ENCODE peak calls at places on chromosomes 4 and X, in six cellular contexts. B, T, Z, D, O and H are unnamed samples.

GRCh38 chr4:10605746-10606482 is 78.7 kb downstream of the CLNK start:
- DNase-seq in T (no peak), O (no peak), B (no peak), Z (no peak), D (no peak), H (no peak)

GRCh38 chrX:124475358-124475757 is 129.0 kb downstream of the SH2D1A start:
- DNase-seq in B (no peak), Z (no peak), O (no peak), D (no peak), T (no peak), H (no peak)

GRCh38 chrX:79107891-79108718 is 36.4 kb upstream of the GPR174 start:
- DNase-seq in D (peak), Z (no peak), O (peak), B (no peak), T (no peak), H (no peak)

GRCh38 chr4:2927016-2927695 is 36.0 kb downstream of the NOP14 start:
- DNase-seq in D (no peak), O (no peak), B (no peak), Z (no peak), T (no peak), H (no peak)

GRCh38 chr4:119589165-119589564 is 39.4 kb downstream of the PDE5A start:
- DNase-seq in O (no peak), Z (no peak), D (no peak), T (no peak), B (no peak), H (no peak)

GRCh38 chrX:129678176-129678880 is 23.6 kb upstream of the APLN start:
- DNase-seq in D (peak), Z (no peak), T (no peak), B (peak), O (no peak), H (peak)

GRCh38 chr4:186845137-186845842 is 121.6 kb upstream of the FAT1 start:
- DNase-seq in T (peak), D (peak), O (no peak), B (peak), Z (peak), H (peak)

GRCh38 chr4:113849771-113850170 is 88.2 kb upstream of the CAMK2D start:
- DNase-seq in T (no peak), Z (no peak), O (no peak), B (no peak), D (peak), H (no peak)

GRCh38 chr4:86131456-86131855 is 228.4 kb downstream of the MAPK10 start:
- DNase-seq in B (no peak), O (no peak), Z (no peak), T (no peak), D (no peak), H (no peak)

GRCh38 chr4:151407466-151408379 is 1.3 kb upstream of the FHIP1A start:
- DNase-seq in B (no peak), O (peak), T (no peak), D (no peak), Z (no peak), H (peak)

GRCh38 chrX:134158821-134159512 is 78.0 kb upstream of the CCDC160 start:
- DNase-seq in D (no peak), Z (no peak), T (no peak), B (no peak), O (no peak), H (no peak)

GRCh38 chr4:86108152-86108551 is 251.7 kb downstream of the MAPK10 start:
- DNase-seq in D (no peak), T (no peak), B (no peak), Z (no peak), O (no peak), H (no peak)

GRCh38 chr4:18394656-18395055 is 373.1 kb upstream of the LCORL start:
- DNase-seq in Z (no peak), D (no peak), B (no peak), O (no peak), T (no peak), H (no peak)
- TF ChIP-seq MYC in Z (no peak), D (no peak), B (no peak), O (no peak), T (no peak), H (no peak)

DNA sequence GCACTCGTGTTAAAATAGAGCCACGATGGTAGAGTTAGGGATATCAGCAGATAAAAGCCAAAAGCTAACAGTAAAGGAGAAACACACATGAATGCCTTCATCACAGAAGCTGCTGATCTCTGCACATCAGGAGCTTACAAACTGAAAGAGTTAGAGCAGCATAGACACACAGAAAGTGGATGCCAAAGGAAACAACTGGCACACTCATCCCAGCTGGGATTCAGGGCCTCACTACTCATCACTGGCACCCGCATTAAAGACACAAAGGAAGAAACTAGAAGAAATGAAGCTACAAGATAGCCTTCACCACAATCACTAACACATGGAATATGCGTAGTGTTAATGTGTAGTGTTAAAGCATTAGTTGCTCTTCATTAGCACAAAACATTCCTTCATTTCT is 156.4 kb upstream of the TBL1X start:
- DNase-seq in O (no peak), T (no peak), B (no peak), D (no peak), Z (no peak), H (no peak)
- TF ChIP-seq MYC in O (no peak), T (no peak), B (no peak), D (no peak), Z (no peak), H (no peak)

GRCh38 chr4:41297832-41298231 is 41.1 kb downstream of the UCHL1 start:
- DNase-seq in T (no peak), O (no peak), D (peak), B (no peak), Z (no peak), H (no peak)
- TF ChIP-seq MYC in T (no peak), O (no peak), D (no peak), B (no peak), Z (no peak), H (no peak)

GRCh38 chrX:148871422-148872152 is 371.2 kb downstream of the AFF2 start:
- DNase-seq in T (no peak), B (no peak), Z (no peak), D (no peak), O (no peak), H (peak)
- TF ChIP-seq MYC in T (no peak), B (no peak), Z (no peak), D (no peak), O (no peak), H (no peak)

GRCh38 chr4:153556441-153556815 is 90.3 kb downstream of the TMEM131L start:
- DNase-seq in Z (no peak), B (no peak), T (no peak), O (no peak), D (no peak), H (no peak)
- TF ChIP-seq MYC in Z (no peak), B (no peak), T (no peak), O (no peak), D (no peak), H (no peak)

DNA sequence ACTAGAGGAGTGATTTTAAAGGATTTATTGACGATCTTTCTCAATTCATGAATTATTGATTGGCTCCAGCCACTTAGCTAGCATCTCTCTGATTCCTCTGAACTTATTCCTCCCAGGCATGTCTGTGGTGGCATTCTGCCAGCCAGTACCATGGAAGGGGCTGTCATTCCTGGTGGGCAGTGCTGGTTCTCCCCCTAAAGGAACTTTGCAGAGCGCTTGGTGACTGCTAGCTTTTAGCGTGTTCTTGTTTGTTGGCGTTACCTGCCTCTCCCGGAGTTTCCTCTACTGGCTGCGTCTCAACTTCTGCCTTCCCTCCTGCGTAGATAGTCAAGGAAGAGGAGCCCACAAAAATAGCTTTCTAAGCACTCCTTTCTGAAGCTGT is 19.3 kb downstream of the SRD5A3 start:
- DNase-seq in D (no peak), O (no peak), T (no peak), Z (no peak), B (no peak), H (no peak)
- TF ChIP-seq MYC in D (no peak), O (no peak), T (no peak), Z (no peak), B (no peak), H (no peak)

DNA sequence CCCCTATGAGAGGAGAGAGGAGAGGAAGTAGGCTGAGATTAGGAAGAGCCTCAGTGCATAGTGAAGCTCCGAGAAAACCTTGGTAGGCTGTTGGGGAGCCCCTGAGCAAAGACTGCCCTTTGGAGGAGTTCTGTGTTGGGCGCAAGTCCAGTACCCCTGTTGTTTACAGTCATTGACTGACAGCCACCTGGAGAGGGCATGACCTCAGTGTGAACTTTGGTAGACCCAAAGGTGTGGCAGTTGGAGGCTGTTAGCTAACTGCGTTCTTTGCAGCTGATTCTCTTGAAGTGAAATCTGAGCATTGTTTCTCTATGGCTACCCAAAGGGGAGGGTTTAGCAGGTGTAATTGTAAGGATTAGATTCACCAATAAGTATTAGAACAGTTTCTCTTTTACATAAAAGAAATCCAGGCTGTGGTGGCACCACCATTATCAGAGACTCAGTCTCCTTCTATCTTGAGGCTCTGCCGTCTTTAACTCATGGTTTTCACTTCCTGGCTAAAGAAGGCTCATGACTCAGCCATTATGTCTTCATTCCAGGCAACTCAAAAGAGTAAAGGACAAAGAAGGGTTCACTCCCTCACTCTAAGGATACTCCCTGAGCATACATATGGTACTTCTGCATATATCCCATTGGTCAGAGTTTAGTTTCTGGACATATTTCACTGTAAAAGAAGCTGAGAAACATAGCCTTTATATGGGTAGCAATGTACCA is 33.5 kb downstream of the ANXA3 start:
- DNase-seq in D (no peak), Z (no peak), T (peak), B (no peak), O (no peak), H (peak)
- TF ChIP-seq MYC in D (no peak), Z (no peak), T (no peak), B (no peak), O (no peak), H (no peak)

GRCh38 chr4:38062894-38063168 is 102.6 kb downstream of the PTTG2 start:
- DNase-seq in O (no peak), Z (no peak), T (no peak), D (no peak), B (no peak), H (no peak)

GRCh38 chr4:38065181-38065580 is 105.0 kb downstream of the PTTG2 start:
- DNase-seq in Z (no peak), B (no peak), O (no peak), D (no peak), T (no peak), H (no peak)

GRCh38 chr4:38062088-38062893 is 102.1 kb downstream of the PTTG2 start:
- DNase-seq in O (no peak), Z (peak), B (peak), T (peak), D (peak), H (peak)

GRCh38 chr4:38058186-38058585 is 98.0 kb downstream of the PTTG2 start:
- DNase-seq in B (no peak), Z (no peak), O (no peak), D (no peak), T (no peak), H (no peak)

GRCh38 chr4:38060829-38061431 is 100.7 kb downstream of the PTTG2 start:
- DNase-seq in D (peak), O (no peak), T (no peak), Z (no peak), B (no peak), H (no peak)
- TF ChIP-seq MYC in D (no peak), O (no peak), T (no peak), Z (no peak), B (no peak), H (no peak)

GRCh38 chr4:26206339-26206738 is 114.5 kb upstream of the RBPJ start:
- DNase-seq in Z (no peak), B (no peak), T (no peak), D (peak), O (no peak), H (no peak)
- TF ChIP-seq MYC in Z (no peak), B (no peak), T (no peak), D (no peak), O (no peak), H (no peak)

DNA sequence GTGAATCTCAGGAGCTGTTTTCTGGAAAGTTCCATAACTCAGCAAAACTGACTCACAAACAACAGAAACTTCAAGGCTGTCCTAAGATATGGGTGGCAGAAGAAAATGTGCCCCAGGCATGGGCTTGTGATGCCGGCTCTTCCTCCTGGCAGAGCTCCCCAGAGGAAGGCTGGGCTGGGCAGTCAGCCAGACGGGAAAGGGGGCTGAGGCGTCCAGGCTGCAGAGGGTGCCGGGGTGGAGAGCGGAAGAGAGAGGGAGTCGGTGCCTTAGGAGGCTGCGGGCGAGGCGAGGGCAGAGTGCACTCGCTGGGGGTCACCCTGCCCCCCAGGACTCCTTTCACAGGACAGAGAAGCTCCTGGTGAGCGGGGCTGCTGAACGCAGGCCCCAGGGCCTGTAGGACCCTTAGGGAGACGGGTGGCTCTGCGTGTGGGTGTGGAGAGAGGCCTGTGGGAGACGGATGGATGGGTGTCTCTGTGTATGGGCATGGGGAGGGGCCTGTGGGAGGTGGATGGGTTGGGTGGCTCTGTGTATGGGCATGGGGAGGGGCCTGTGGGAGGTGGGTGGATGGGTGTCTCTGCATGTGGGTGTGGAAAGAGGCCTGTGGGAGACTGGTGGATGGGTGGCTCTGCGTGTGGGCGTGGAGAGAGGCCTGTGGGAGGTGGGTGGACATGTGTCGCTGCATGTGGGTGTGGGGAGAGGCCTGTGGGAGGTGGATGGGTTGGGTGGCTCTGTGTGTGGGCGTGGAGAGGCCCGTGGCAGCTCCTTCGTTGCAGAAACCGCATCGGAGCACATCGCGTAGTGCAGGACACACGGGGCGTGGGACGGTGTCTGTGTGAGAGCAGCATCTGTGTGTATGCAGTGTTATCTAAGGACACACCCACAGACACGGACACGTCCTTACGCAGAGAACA is 15.9 kb downstream of the PCGF3 start:
- DNase-seq in Z (no peak), D (peak), O (no peak), T (no peak), B (no peak), H (no peak)
- TF ChIP-seq MYC in Z (no peak), D (no peak), O (no peak), T (no peak), B (no peak), H (no peak)